ENCODE peak calls at places on chromosomes 2 and 18, in five cellular contexts. O is sciatic nerve, L is PC-3, B is A549, P is hepatic stellate cell. S is an unnamed sample.

GRCh38 chr2:3430740-3431490 is 51.4 kb downstream of the TRAPPC12 start:
- DNase-seq in O (no peak), L (no peak), B (no peak), P (no peak), S (no peak)

GRCh38 chr2:121955313-121956211 is 200.1 kb downstream of the TSN start:
- DNase-seq in O (no peak), L (no peak), B (no peak), P (no peak), S (no peak)

GRCh38 chr2:20195431-20195830 is 29.5 kb downstream of the SDC1 start:
- DNase-seq in O (no peak), L (no peak), B (no peak), P (no peak), S (no peak)

GRCh38 chr2:70922591-70923234 is 13.0 kb upstream of the ATP6V1B1 start:
- DNase-seq in O (peak; percentile 26), L (no peak), B (no peak), P (no peak), S (no peak)

GRCh38 chr18:8029731-8030130 is 462.6 kb downstream of the PTPRM start:
- DNase-seq in O (no peak), L (no peak), B (no peak), P (no peak), S (no peak)

GRCh38 chr18:21960189-21960588 is 209.2 kb upstream of the GATA6 start:
- DNase-seq in O (no peak), L (no peak), B (no peak), P (no peak), S (no peak)

GRCh38 chr2:231764752-231765151 is 16.3 kb downstream of the PDE6D start:
- DNase-seq in O (no peak), L (no peak), B (no peak), P (no peak), S (no peak)

GRCh38 chr18:35010156-35010555 is 31.1 kb upstream of the MAPRE2 start:
- DNase-seq in O (no peak), L (no peak), B (no peak), P (no peak), S (no peak)

GRCh38 chr2:108927405-108927804 is 61.6 kb downstream of the EDAR start:
- DNase-seq in O (no peak), L (no peak), B (no peak), P (no peak), S (no peak)

GRCh38 chr2:85840091-85840490 is 48.7 kb downstream of the ST3GAL5 start:
- DNase-seq in O (no peak), L (no peak), B (no peak), P (no peak), S (no peak)

GRCh38 chr18:7987284-7987976 is 420.3 kb downstream of the PTPRM start:
- DNase-seq in O (no peak), L (peak; percentile 59), B (no peak), P (peak; percentile 52), S (no peak)